ENCODE peak calls at places on chromosome 15, in four cellular contexts. A is H1, I is H9, Z is IMR-90. R is an unnamed sample.

GRCh38 chr15:67175643-67176071 is 78.8 kb downstream of the AAGAB start:
- DNase-seq in A (no peak), I (no peak), Z (peak; percentile 69), R (peak; percentile 93)

GRCh38 chr15:94383706-94384105 is 152.3 kb downstream of the MCTP2 start:
- DNase-seq in A (no peak), I (no peak), Z (peak; percentile 18), R (peak; percentile 55)

GRCh38 chr15:75578948-75579908 is at the start of gene PTPN9:
- DNase-seq in A (peak; percentile 69), I (peak; percentile 93), Z (peak; percentile 76), R (peak; percentile 91)

GRCh38 chr15:63811942-63812341 is 21.8 kb downstream of the HERC1 start:
- DNase-seq in A (no peak), I (no peak), Z (no peak), R (peak; percentile 50)

GRCh38 chr15:25175033-25175788 is 220.4 kb downstream of the SNRPN start:
- DNase-seq in A (no peak), I (no peak), Z (no peak), R (no peak)

GRCh38 chr15:32766101-32766500 is 48.3 kb downstream of the GREM1 start:
- DNase-seq in A (no peak), I (no peak), Z (no peak), R (no peak)

GRCh38 chr15:95850837-95851236 is 479.7 kb upstream of the NR2F2 start:
- DNase-seq in A (no peak), I (no peak), Z (no peak), R (no peak)

GRCh38 chr15:26242565-26242964 is 379.4 kb upstream of the ATP10A start:
- DNase-seq in A (peak; percentile 61), I (peak; percentile 93), Z (no peak), R (no peak)

GRCh38 chr15:25905140-25905539 is 42.0 kb upstream of the ATP10A start:
- DNase-seq in A (no peak), I (no peak), Z (peak; percentile 88), R (no peak)

GRCh38 chr15:69380100-69380725 is 33.9 kb upstream of the KIF23 start:
- DNase-seq in A (no peak), I (peak; percentile 73), Z (peak; percentile 21), R (peak; percentile 29)

GRCh38 chr15:101043911-101044624 is 124.9 kb downstream of the LRRK1 start:
- DNase-seq in A (no peak), I (peak; percentile 22), Z (no peak), R (no peak)

GRCh38 chr15:78302579-78302978 is 3.2 kb upstream of the SKIC8 start:
- DNase-seq in A (no peak), I (no peak), Z (peak; percentile 85), R (peak; percentile 43)

GRCh38 chr15:62413786-62414185 is 248.7 kb upstream of the C2CD4B start:
- DNase-seq in A (no peak), I (no peak), Z (no peak), R (no peak)

GRCh38 chr15:92429378-92430066 is 35.8 kb downstream of the ST8SIA2 start:
- DNase-seq in A (no peak), I (no peak), Z (peak; percentile 61), R (peak; percentile 64)

GRCh38 chr15:57146394-57147140 is 228.1 kb downstream of the TCF12 start:
- DNase-seq in A (no peak), I (no peak), Z (peak; percentile 73), R (peak; percentile 62)

GRCh38 chr15:46309914-46310313 is 675.1 kb downstream of the SQOR start:
- DNase-seq in A (no peak), I (peak; percentile 39), Z (no peak), R (no peak)

GRCh38 chr15:78567541-78567940 is 2.2 kb downstream of the CHRNA5 start:
- DNase-seq in A (no peak), I (no peak), Z (no peak), R (no peak)

GRCh38 chr15:31359722-31360111 is 33.1 kb downstream of the KLF13 start:
- DNase-seq in A (no peak), I (no peak), Z (no peak), R (no peak)

GRCh38 chr15:89364341-89364740 is 29.7 kb upstream of the POLG start:
- DNase-seq in A (no peak), I (no peak), Z (no peak), R (no peak)

GRCh38 chr15:31606261-31606669 is 279.6 kb downstream of the KLF13 start:
- DNase-seq in A (no peak), I (no peak), Z (peak; percentile 95), R (peak; percentile 29)

GRCh38 chr15:39367591-39367990 is 213.3 kb upstream of the THBS1 start:
- DNase-seq in A (no peak), I (no peak), Z (no peak), R (no peak)

GRCh38 chr15:100095896-100096600 is 245.7 kb downstream of the ADAMTS17 start:
- DNase-seq in A (no peak), I (no peak), Z (no peak), R (no peak)

GRCh38 chr15:61327019-61327631 is 98.0 kb upstream of the RORA start:
- DNase-seq in A (no peak), I (no peak), Z (no peak), R (no peak)

GRCh38 chr15:65305144-65305758 is 774 bp downstream of the RNU5B-1 start:
- DNase-seq in A (no peak), I (no peak), Z (no peak), R (peak; percentile 99)

DNA sequence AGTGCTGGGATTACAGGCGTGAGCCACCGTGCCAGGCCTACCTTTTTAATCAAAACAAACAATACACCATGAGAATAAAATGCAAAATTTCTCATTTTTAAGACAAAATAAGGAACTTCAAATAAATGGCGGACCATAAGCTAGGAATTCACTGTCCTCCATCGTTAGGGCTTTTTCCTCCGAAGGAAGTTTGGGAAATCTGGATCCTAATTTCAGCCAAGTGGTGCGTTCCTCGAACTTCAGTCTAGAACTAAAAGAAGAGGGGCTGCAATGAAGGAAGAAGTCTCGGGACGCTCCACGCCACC is 260 bp downstream of the EXD1 start:
- DNase-seq in A (no peak), I (no peak), Z (no peak), R (no peak)
- H4K8ac ChIP-seq in A (no peak overlapping the region), I (no peak overlapping the region), Z (peak overlapping the region; percentile 95), R (peak overlapping the region; percentile 99)

GRCh38 chr15:73928971-73929627 is 2.8 kb downstream of the LOXL1 start:
- DNase-seq in A (no peak), I (no peak), Z (no peak), R (no peak)

GRCh38 chr15:73927476-73928240 is 1.4 kb downstream of the LOXL1 start:
- DNase-seq in A (no peak), I (peak; percentile 80), Z (peak; percentile 51), R (no peak)

GRCh38 chr15:73926191-73927002 is at the start of gene LOXL1:
- DNase-seq in A (no peak), I (peak; percentile 80), Z (peak; percentile 92), R (peak; percentile 92)

GRCh38 chr15:73927003-73927475 is 777 bp downstream of the LOXL1 start:
- DNase-seq in A (no peak), I (peak; percentile 67), Z (no peak), R (peak; percentile 54)

GRCh38 chr15:73928241-73928579 is 1.9 kb downstream of the LOXL1 start:
- DNase-seq in A (no peak), I (no peak), Z (no peak), R (no peak)
- H4K91ac ChIP-seq in A (peak overlapping the region; percentile 17), I (no peak overlapping the region), Z (peak overlapping the region; percentile 74), R (no peak overlapping the region)

GRCh38 chr15:40693904-40694705 is 869 bp upstream of the RAD51 start:
- DNase-seq in A (no peak), I (no peak), Z (no peak), R (no peak)

GRCh38 chr15:40696228-40696627 is 1.3 kb downstream of the RAD51 start:
- DNase-seq in A (no peak), I (no peak), Z (no peak), R (no peak)

GRCh38 chr15:40694706-40695468 is at the start of gene RAD51:
- DNase-seq in A (peak; percentile 70), I (peak; percentile 90), Z (peak; percentile 93), R (peak; percentile 97)

GRCh38 chr15:40697916-40698315 is 2.9 kb downstream of the RAD51 start:
- DNase-seq in A (no peak), I (no peak), Z (no peak), R (no peak)

DNA sequence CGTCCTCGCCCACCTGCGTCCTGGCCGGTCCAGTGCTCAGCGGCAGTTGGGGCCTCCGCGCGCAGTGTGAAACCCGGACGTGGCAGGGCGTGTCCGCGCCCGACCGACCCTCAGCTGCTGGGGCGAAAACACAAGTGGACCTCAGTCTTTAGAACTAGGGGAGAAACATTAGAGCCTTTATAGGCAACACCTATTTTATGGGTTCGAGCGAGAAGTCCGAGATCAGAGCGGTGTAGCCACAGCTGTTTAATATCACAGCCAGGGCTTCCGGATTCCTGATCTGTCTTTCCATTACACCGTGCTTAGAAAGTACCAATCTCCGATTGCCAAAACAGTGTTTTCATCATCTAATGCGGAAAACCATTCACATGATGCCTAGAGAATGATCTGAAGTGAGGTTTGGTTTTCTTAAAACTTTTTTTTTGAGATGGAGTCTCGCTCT is 516 bp downstream of the RAD51 start:
- DNase-seq in A (no peak), I (no peak), Z (peak; percentile 11), R (peak; percentile 68)
- H4K8ac ChIP-seq in A (peak overlapping the region; percentile 94), I (no peak overlapping the region), Z (peak overlapping the region; percentile 78), R (peak overlapping the region; percentile 79)

DNA sequence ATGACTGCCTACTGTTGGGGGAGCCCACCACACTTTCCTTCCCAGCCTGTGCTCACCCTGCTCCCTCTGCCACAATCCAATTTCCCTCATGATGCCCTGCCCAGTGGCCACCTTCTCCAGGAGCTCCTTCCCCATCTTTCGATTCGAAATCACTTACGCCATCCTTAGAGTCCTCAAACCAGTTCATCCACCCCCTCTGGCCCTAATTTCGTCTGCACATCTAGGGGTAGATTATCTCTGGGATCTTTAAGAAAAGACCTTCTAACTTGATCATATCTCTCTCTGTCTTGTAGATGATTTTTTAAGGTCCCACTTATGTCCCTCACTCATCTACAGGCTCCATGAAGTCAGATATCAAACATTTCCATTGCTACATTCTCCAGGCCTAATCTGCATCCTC is 17.1 kb downstream of the CYP19A1 start:
- DNase-seq in A (no peak), I (no peak), Z (no peak), R (no peak)
- H4K91ac ChIP-seq in A (no peak overlapping the region), I (no peak overlapping the region), Z (no peak overlapping the region), R (no peak overlapping the region)

GRCh38 chr15:81504170-81504905 is 130.3 kb upstream of the TMC3 start:
- DNase-seq in A (no peak), I (no peak), Z (peak; percentile 87), R (peak; percentile 29)
- H4K8ac ChIP-seq in A (no peak overlapping the region), I (no peak overlapping the region), Z (peak overlapping the region; percentile 63), R (no peak overlapping the region)